ENCODE peak calls at places on chromosome 5, in seven cellular contexts. One of them, this sample, is unnamed. For H3K27me3, the result is how much of the 10 kb centered on the place peaks cover.

GRCh38 chr5:81269751-81270686 is 31.4 kb upstream of the ZCCHC9 start:
- DNase-seq in endodermal cell: peak
- DNase-seq in IMR-90: no peak
- DNase-seq in HepG2: peak
- DNase-seq in neural progenitor cell: peak
- DNase-seq in colonic mucosa: no peak
- DNase-seq in GM23248: no peak
- DNase-seq in this sample: no peak

GRCh38 chr5:322942-323879 is 1.7 kb downstream of the AHRR start:
- DNase-seq in endodermal cell: peak
- DNase-seq in neural progenitor cell: no peak
- DNase-seq in colonic mucosa: no peak
- DNase-seq in IMR-90: peak
- DNase-seq in HepG2: no peak
- DNase-seq in GM23248: peak
- DNase-seq in this sample: peak

GRCh38 chr5:135826994-135827671 is 7.3 kb upstream of the SLC25A48 start:
- DNase-seq in endodermal cell: peak
- DNase-seq in IMR-90: no peak
- DNase-seq in neural progenitor cell: no peak
- DNase-seq in HepG2: no peak
- DNase-seq in GM23248: no peak
- DNase-seq in colonic mucosa: no peak
- DNase-seq in this sample: no peak

GRCh38 chr5:139745800-139746690 is 49.6 kb upstream of the PSD2 start:
- DNase-seq in IMR-90: peak
- DNase-seq in colonic mucosa: peak
- DNase-seq in neural progenitor cell: peak
- DNase-seq in GM23248: peak
- DNase-seq in endodermal cell: peak
- DNase-seq in HepG2: peak
- DNase-seq in this sample: peak

GRCh38 chr5:2708751-2709150 is 42.7 kb downstream of the IRX2 start:
- DNase-seq in HepG2: no peak
- DNase-seq in IMR-90: no peak
- DNase-seq in endodermal cell: no peak
- DNase-seq in neural progenitor cell: no peak
- DNase-seq in colonic mucosa: no peak
- DNase-seq in GM23248: no peak
- DNase-seq in this sample: no peak

GRCh38 chr5:98796197-98796972 is 22.9 kb downstream of the RGMB start:
- DNase-seq in GM23248: peak
- DNase-seq in neural progenitor cell: peak
- DNase-seq in endodermal cell: peak
- DNase-seq in colonic mucosa: peak
- DNase-seq in IMR-90: peak
- DNase-seq in HepG2: peak
- DNase-seq in this sample: peak

GRCh38 chr5:1090538-1090937 is 21.3 kb downstream of the SLC12A7 start:
- DNase-seq in HepG2: no peak
- DNase-seq in colonic mucosa: no peak
- DNase-seq in endodermal cell: no peak
- DNase-seq in GM23248: peak
- DNase-seq in neural progenitor cell: no peak
- DNase-seq in IMR-90: peak
- DNase-seq in this sample: no peak

GRCh38 chr5:18465833-18466681 is 831.8 kb downstream of the TAF11L14 start:
- DNase-seq in GM23248: peak
- DNase-seq in colonic mucosa: peak
- DNase-seq in neural progenitor cell: peak
- DNase-seq in IMR-90: peak
- DNase-seq in endodermal cell: peak
- DNase-seq in HepG2: peak
- DNase-seq in this sample: peak

GRCh38 chr5:74394543-74394923 is 246.0 kb downstream of the ENC1 start:
- DNase-seq in colonic mucosa: no peak
- DNase-seq in GM23248: no peak
- DNase-seq in endodermal cell: peak
- DNase-seq in IMR-90: no peak
- DNase-seq in HepG2: peak
- DNase-seq in neural progenitor cell: no peak
- DNase-seq in this sample: no peak

GRCh38 chr5:10467281-10468198 is 25.9 kb downstream of the ROPN1L start:
- DNase-seq in GM23248: peak
- DNase-seq in neural progenitor cell: peak
- DNase-seq in colonic mucosa: no peak
- DNase-seq in endodermal cell: peak
- DNase-seq in HepG2: no peak
- DNase-seq in IMR-90: peak
- DNase-seq in this sample: peak

GRCh38 chr5:80835128-80835527 is 125.0 kb upstream of the RASGRF2 start:
- DNase-seq in endodermal cell: no peak
- DNase-seq in neural progenitor cell: no peak
- DNase-seq in colonic mucosa: no peak
- DNase-seq in GM23248: no peak
- DNase-seq in HepG2: no peak
- DNase-seq in IMR-90: no peak
- DNase-seq in this sample: no peak

GRCh38 chr5:155915626-155916025 is 411.3 kb upstream of the SGCD start:
- DNase-seq in colonic mucosa: no peak
- DNase-seq in endodermal cell: no peak
- DNase-seq in HepG2: no peak
- DNase-seq in GM23248: peak
- DNase-seq in neural progenitor cell: no peak
- DNase-seq in IMR-90: no peak
- DNase-seq in this sample: no peak

GRCh38 chr5:55865831-55866230 is 14.7 kb downstream of the IL31RA start:
- DNase-seq in neural progenitor cell: peak
- DNase-seq in colonic mucosa: no peak
- DNase-seq in endodermal cell: peak
- DNase-seq in HepG2: peak
- DNase-seq in IMR-90: peak
- DNase-seq in GM23248: peak
- DNase-seq in this sample: peak

GRCh38 chr5:30808996-30809395 is 384.5 kb upstream of the CDH6 start:
- DNase-seq in endodermal cell: no peak
- DNase-seq in GM23248: peak
- DNase-seq in IMR-90: peak
- DNase-seq in HepG2: no peak
- DNase-seq in colonic mucosa: no peak
- DNase-seq in neural progenitor cell: peak
- DNase-seq in this sample: peak

GRCh38 chr5:124754206-124754927 is 7.9 kb upstream of the ZNF608 start:
- DNase-seq in endodermal cell: no peak
- DNase-seq in colonic mucosa: no peak
- DNase-seq in neural progenitor cell: no peak
- DNase-seq in HepG2: no peak
- DNase-seq in IMR-90: no peak
- DNase-seq in GM23248: peak
- DNase-seq in this sample: no peak

GRCh38 chr5:42242210-42242609 is 181.0 kb upstream of the GHR start:
- DNase-seq in colonic mucosa: no peak
- DNase-seq in neural progenitor cell: no peak
- DNase-seq in GM23248: no peak
- DNase-seq in IMR-90: no peak
- DNase-seq in HepG2: no peak
- DNase-seq in endodermal cell: no peak
- DNase-seq in this sample: no peak

GRCh38 chr5:33074548-33074947 is 363.4 kb downstream of the NPR3 start:
- DNase-seq in IMR-90: peak
- DNase-seq in endodermal cell: no peak
- DNase-seq in colonic mucosa: no peak
- DNase-seq in HepG2: no peak
- DNase-seq in GM23248: peak
- DNase-seq in neural progenitor cell: no peak
- DNase-seq in this sample: peak

GRCh38 chr5:56314536-56314935 is 81.4 kb upstream of the ANKRD55 start:
- DNase-seq in GM23248: peak
- DNase-seq in neural progenitor cell: peak
- DNase-seq in endodermal cell: peak
- DNase-seq in IMR-90: no peak
- DNase-seq in HepG2: peak
- DNase-seq in colonic mucosa: no peak
- DNase-seq in this sample: peak

GRCh38 chr5:10653751-10654400 is 90.0 kb downstream of the ANKRD33B start:
- DNase-seq in endodermal cell: no peak
- DNase-seq in colonic mucosa: no peak
- DNase-seq in IMR-90: no peak
- DNase-seq in HepG2: no peak
- DNase-seq in GM23248: no peak
- DNase-seq in neural progenitor cell: no peak
- DNase-seq in this sample: no peak

GRCh38 chr5:80960531-80961375 is 590 bp downstream of the RASGRF2 start:
- DNase-seq in HepG2: peak
- DNase-seq in endodermal cell: peak
- DNase-seq in colonic mucosa: peak
- DNase-seq in neural progenitor cell: peak
- DNase-seq in IMR-90: peak
- DNase-seq in GM23248: peak
- DNase-seq in this sample: peak

GRCh38 chr5:91137647-91138046 is 245.5 kb downstream of the ARRDC3 start:
- DNase-seq in colonic mucosa: no peak
- DNase-seq in HepG2: no peak
- DNase-seq in GM23248: no peak
- DNase-seq in IMR-90: no peak
- DNase-seq in neural progenitor cell: no peak
- DNase-seq in endodermal cell: no peak
- DNase-seq in this sample: no peak

DNA sequence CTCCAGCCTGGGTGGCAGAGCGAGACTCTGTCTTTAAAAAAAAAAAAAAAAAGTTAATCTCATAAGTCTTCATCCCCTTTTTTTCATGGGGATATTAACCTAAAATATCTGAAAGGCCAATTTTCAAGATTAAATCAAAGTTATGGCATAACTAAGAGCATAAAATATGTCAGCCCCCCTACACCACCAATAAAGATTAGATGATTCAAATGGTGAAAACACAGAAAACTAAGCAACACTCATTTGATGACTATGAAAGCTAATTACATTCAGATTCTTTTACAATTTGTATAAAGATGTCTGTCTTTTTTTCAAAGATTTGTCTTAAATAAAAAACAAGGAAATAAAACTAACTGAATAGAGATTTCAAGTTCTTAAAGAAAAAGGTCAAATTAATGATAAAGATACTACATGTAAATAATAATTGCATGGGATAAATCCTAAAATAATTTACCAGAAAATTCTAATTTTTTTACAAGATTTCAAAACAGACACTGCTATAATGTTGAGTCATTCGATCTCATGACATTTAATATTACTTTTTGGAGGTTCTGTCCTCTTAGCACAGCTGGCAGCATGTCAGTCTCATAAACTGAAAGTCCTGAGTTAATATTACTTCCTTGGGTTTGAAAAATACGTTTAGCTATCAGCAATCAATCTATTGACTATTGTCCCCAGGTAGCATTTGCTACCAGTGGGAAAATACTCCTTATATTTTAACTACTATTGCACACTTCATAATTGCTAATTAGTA is 112.9 kb downstream of the KIAA0825 start:
- DNase-seq in colonic mucosa: no peak
- DNase-seq in IMR-90: no peak
- DNase-seq in neural progenitor cell: no peak
- DNase-seq in HepG2: no peak
- DNase-seq in GM23248: peak
- DNase-seq in endodermal cell: no peak
- DNase-seq in this sample: peak
- H3K27me3 ChIP-seq in colonic mucosa: under half
- H3K27me3 ChIP-seq in IMR-90: under half
- H3K27me3 ChIP-seq in neural progenitor cell: under half
- H3K27me3 ChIP-seq in HepG2: under half
- H3K27me3 ChIP-seq in GM23248: under half
- H3K27me3 ChIP-seq in endodermal cell: under half
- H3K27me3 ChIP-seq in this sample: under half

DNA sequence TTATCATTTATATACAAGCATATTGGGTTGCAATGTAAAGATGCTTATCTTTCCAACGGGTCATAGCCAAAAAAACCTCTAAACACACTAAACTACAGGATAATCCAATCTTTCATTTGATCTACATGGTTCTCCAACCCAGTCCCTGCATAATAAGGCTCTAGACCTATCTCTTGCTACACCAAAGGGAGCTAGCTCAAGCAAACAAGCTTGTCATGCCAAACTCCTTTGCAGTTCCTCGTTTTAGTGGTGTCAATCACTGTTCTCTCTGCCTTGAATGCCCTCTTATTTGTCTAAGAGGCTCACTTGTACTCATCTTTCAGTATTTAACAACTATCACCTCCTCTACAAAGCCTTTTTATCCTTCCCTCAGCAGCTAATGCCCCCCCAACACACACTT is 5.6 kb downstream of the HOMER1 start:
- DNase-seq in colonic mucosa: no peak
- DNase-seq in GM23248: no peak
- DNase-seq in neural progenitor cell: peak
- DNase-seq in endodermal cell: no peak
- DNase-seq in IMR-90: no peak
- DNase-seq in HepG2: peak
- DNase-seq in this sample: no peak
- H3K4me3 ChIP-seq in colonic mucosa: no peak
- H3K4me3 ChIP-seq in GM23248: no peak
- H3K4me3 ChIP-seq in neural progenitor cell: peak
- H3K4me3 ChIP-seq in endodermal cell: peak
- H3K4me3 ChIP-seq in IMR-90: no peak
- H3K4me3 ChIP-seq in HepG2: peak
- H3K4me3 ChIP-seq in this sample: no peak

GRCh38 chr5:119032653-119033052 is 38.2 kb upstream of the DMXL1 start:
- DNase-seq in GM23248: no peak
- DNase-seq in IMR-90: peak
- DNase-seq in neural progenitor cell: no peak
- DNase-seq in HepG2: no peak
- DNase-seq in colonic mucosa: no peak
- DNase-seq in endodermal cell: no peak
- DNase-seq in this sample: no peak

GRCh38 chr5:119033135-119033534 is 37.8 kb upstream of the DMXL1 start:
- DNase-seq in IMR-90: no peak
- DNase-seq in endodermal cell: no peak
- DNase-seq in colonic mucosa: no peak
- DNase-seq in HepG2: no peak
- DNase-seq in neural progenitor cell: no peak
- DNase-seq in GM23248: no peak
- DNase-seq in this sample: no peak

GRCh38 chr5:119028575-119028974 is 40.2 kb upstream of the DTWD2 start:
- DNase-seq in HepG2: no peak
- DNase-seq in endodermal cell: no peak
- DNase-seq in colonic mucosa: no peak
- DNase-seq in GM23248: no peak
- DNase-seq in neural progenitor cell: no peak
- DNase-seq in IMR-90: no peak
- DNase-seq in this sample: no peak

GRCh38 chr5:119031905-119032304 is 39.0 kb upstream of the DMXL1 start:
- DNase-seq in colonic mucosa: no peak
- DNase-seq in GM23248: no peak
- DNase-seq in IMR-90: no peak
- DNase-seq in neural progenitor cell: no peak
- DNase-seq in HepG2: no peak
- DNase-seq in endodermal cell: no peak
- DNase-seq in this sample: no peak

GRCh38 chr5:119031047-119031886 is 39.6 kb upstream of the DMXL1 start:
- DNase-seq in GM23248: no peak
- DNase-seq in IMR-90: no peak
- DNase-seq in HepG2: no peak
- DNase-seq in endodermal cell: no peak
- DNase-seq in colonic mucosa: no peak
- DNase-seq in neural progenitor cell: no peak
- DNase-seq in this sample: no peak
- H3K9ac ChIP-seq in GM23248: no peak
- H3K9ac ChIP-seq in IMR-90: no peak
- H3K9ac ChIP-seq in HepG2: no peak
- H3K9ac ChIP-seq in endodermal cell: no peak
- H3K9ac ChIP-seq in colonic mucosa: no peak
- H3K9ac ChIP-seq in neural progenitor cell: no peak
- H3K9ac ChIP-seq in this sample: no peak

GRCh38 chr5:6584727-6585126 is 48.1 kb downstream of the NSUN2 start:
- DNase-seq in HepG2: no peak
- DNase-seq in IMR-90: no peak
- DNase-seq in neural progenitor cell: no peak
- DNase-seq in endodermal cell: no peak
- DNase-seq in GM23248: no peak
- DNase-seq in colonic mucosa: no peak
- DNase-seq in this sample: no peak
- H3K27me3 ChIP-seq in HepG2: under half
- H3K27me3 ChIP-seq in IMR-90: under half
- H3K27me3 ChIP-seq in neural progenitor cell: half or more
- H3K27me3 ChIP-seq in endodermal cell: half or more
- H3K27me3 ChIP-seq in GM23248: under half
- H3K27me3 ChIP-seq in colonic mucosa: under half
- H3K27me3 ChIP-seq in this sample: under half

This sample was measured in adipocyte.